ENCODE peak calls at places on chromosomes 16 and 17, in seven cellular contexts. Q is A172; C is choroid plexus epithelial cell; D is foreskin fibroblast; P is stimulated activated CD8-positive, alpha-beta memory T cell treated with anti-CD3 and anti-CD28 coated beads, Interleukin-15, amount 100 ng/mL, for 24 hours; N is HTR-8/SVneo; V is mesothelial cell of epicardium. X is an unnamed sample.

GRCh38 chr17:22517716-22518115 is 825.4 kb downstream of the KCNJ18 start:
- DNase-seq in N (no peak), V (no peak), C (no peak), D (no peak), Q (no peak), P (no peak), X (no peak)

GRCh38 chr16:55668337-55669281 is 12.8 kb downstream of the SLC6A2 start:
- DNase-seq in Q (peak; percentile 60), D (peak; percentile 24), N (no peak), P (no peak), V (no peak), C (no peak), X (no peak)

GRCh38 chr17:49194297-49194607 is 16.1 kb downstream of the GNGT2 start:
- DNase-seq in C (no peak), N (no peak), P (no peak), Q (no peak), V (no peak), D (no peak), X (no peak)

GRCh38 chr16:17204248-17205043 is 266.3 kb downstream of the XYLT1 start:
- DNase-seq in V (no peak), N (no peak), Q (no peak), C (no peak), P (no peak), D (no peak), X (no peak)

GRCh38 chr17:82933006-82933310 is 93.1 kb upstream of the ZNF750 start:
- DNase-seq in D (no peak), P (no peak), N (no peak), Q (no peak), V (peak; percentile 10), C (no peak), X (peak; percentile 22)

GRCh38 chr16:75446416-75446815 is 13.1 kb upstream of the CFDP1 start:
- DNase-seq in C (no peak), N (no peak), Q (no peak), V (no peak), P (no peak), D (no peak), X (no peak)

GRCh38 chr16:86925067-86925791 is 346.9 kb downstream of the FOXL1 start:
- DNase-seq in Q (peak; percentile 98), D (no peak), C (no peak), V (no peak), N (peak; percentile 91), P (no peak), X (no peak)

GRCh38 chr17:45150911-45151809 is 2.9 kb downstream of the HEXIM1 start:
- DNase-seq in D (peak; percentile 32), Q (no peak), N (no peak), P (no peak), C (no peak), V (no peak), X (no peak)

GRCh38 chr17:68290955-68291835 is at the start of the genes ARSG and SLC16A6:
- DNase-seq in P (peak; percentile 64), V (peak; percentile 54), C (peak; percentile 79), N (peak; percentile 74), D (peak; percentile 84), Q (peak; percentile 49), X (peak; percentile 90)

GRCh38 chr16:73126453-73126853 is 78.5 kb upstream of the ZFHX3 start:
- DNase-seq in P (no peak), C (peak; percentile 83), V (no peak), D (peak; percentile 92), Q (no peak), N (peak; percentile 29), X (no peak)

GRCh38 chr17:58352843-58353719 is 1.1 kb upstream of the SUPT4H1 start:
- DNase-seq in N (no peak), D (peak; percentile 52), P (no peak), V (no peak), C (peak; percentile 65), Q (peak; percentile 29), X (peak; percentile 58)

GRCh38 chr16:72501739-72502653 is 330.0 kb upstream of the PMFBP1 start:
- DNase-seq in D (peak; percentile 85), N (peak; percentile 59), V (peak; percentile 28), Q (peak; percentile 62), P (no peak), C (peak; percentile 89), X (peak; percentile 50)

GRCh38 chr16:66490774-66491715 is 58.9 kb downstream of the TK2 start:
- DNase-seq in C (no peak), V (no peak), Q (no peak), N (no peak), D (no peak), P (no peak), X (peak; percentile 28)

GRCh38 chr16:67555795-67556212 is 6.5 kb upstream of the CTCF start:
- DNase-seq in N (peak; percentile 30), P (no peak), D (peak; percentile 78), Q (peak; percentile 38), C (peak; percentile 67), V (no peak), X (no peak)

GRCh38 chr16:17194190-17194780 is 276.5 kb downstream of the XYLT1 start:
- DNase-seq in C (no peak), Q (no peak), D (peak; percentile 58), P (peak; percentile 48), V (no peak), N (no peak), X (peak; percentile 73)

GRCh38 chr17:29847118-29847517 is 82.9 kb downstream of the SSH2 start:
- DNase-seq in D (no peak), N (no peak), V (no peak), C (no peak), P (no peak), Q (no peak), X (no peak)

GRCh38 chr16:30136971-30137601 is 14.1 kb upstream of the MAPK3 start:
- DNase-seq in Q (no peak), D (no peak), C (no peak), V (no peak), P (no peak), N (no peak), X (no peak)

GRCh38 chr17:59093702-59094231 is 12.9 kb downstream of the TRIM37 start:
- DNase-seq in N (peak; percentile 91), C (peak; percentile 98), V (no peak), P (no peak), D (peak; percentile 93), Q (peak; percentile 93), X (no peak)

GRCh38 chr16:59252317-59252716 is 518.2 kb upstream of the GOT2 start:
- DNase-seq in P (no peak), Q (no peak), V (no peak), C (no peak), N (no peak), D (no peak), X (no peak)

GRCh38 chr16:4689091-4689671 is 4.2 kb upstream of the NUDT16L1 start:
- DNase-seq in Q (no peak), N (no peak), D (no peak), C (no peak), P (no peak), V (no peak), X (no peak)

GRCh38 chr17:57086069-57086930 is 1.3 kb downstream of the AKAP1 start:
- DNase-seq in N (peak; percentile 60), C (peak; percentile 38), Q (peak; percentile 30), V (no peak), D (peak; percentile 58), P (no peak), X (peak; percentile 52)

GRCh38 chr16:21937387-21937829 is 15.8 kb upstream of the UQCRC2 start:
- DNase-seq in Q (no peak), V (no peak), P (no peak), N (no peak), D (no peak), C (no peak), X (no peak)

GRCh38 chr16:57112403-57113041 is 20.1 kb downstream of the CPNE2 start:
- DNase-seq in N (no peak), V (no peak), C (no peak), Q (no peak), P (no peak), D (no peak), X (no peak)

GRCh38 chr16:7888421-7888820 is 555.8 kb downstream of the RBFOX1 start:
- DNase-seq in Q (no peak), C (no peak), V (no peak), N (no peak), P (no peak), D (no peak), X (no peak)

GRCh38 chr17:73491648-73492047 is 152.6 kb downstream of the SDK2 start:
- DNase-seq in Q (no peak), P (no peak), D (no peak), C (no peak), N (no peak), V (no peak), X (no peak)

GRCh38 chr17:11383157-11383556 is 142.1 kb downstream of the SHISA6 start:
- DNase-seq in D (no peak), C (no peak), V (no peak), N (no peak), P (no peak), Q (no peak), X (no peak)

GRCh38 chr17:71632328-71632727 is 488.5 kb upstream of the SOX9 start:
- DNase-seq in C (peak; percentile 36), P (no peak), N (no peak), D (peak; percentile 69), V (no peak), Q (peak; percentile 98), X (no peak)

GRCh38 chr16:55701442-55702319 is 45.9 kb downstream of the SLC6A2 start:
- DNase-seq in N (peak; percentile 15), C (peak; percentile 48), V (peak; percentile 43), P (no peak), D (peak; percentile 63), Q (peak; percentile 48), X (peak; percentile 57)

GRCh38 chr17:72591500-72592241 is 470.9 kb downstream of the SOX9 start:
- DNase-seq in P (no peak), D (peak; percentile 51), N (no peak), C (peak; percentile 46), Q (no peak), V (no peak), X (peak; percentile 32)

GRCh38 chr16:25089346-25089745 is 22.2 kb upstream of the LCMT1 start:
- DNase-seq in N (no peak), C (no peak), D (no peak), P (no peak), Q (no peak), V (no peak), X (no peak)

GRCh38 chr17:17999364-18000007 is 26.8 kb downstream of the DRC3 start:
- DNase-seq in C (peak; percentile 23), P (no peak), Q (no peak), N (no peak), V (no peak), D (peak; percentile 47), X (no peak)

GRCh38 chr17:75571885-75572215 is 15.8 kb upstream of the MYO15B start:
- DNase-seq in Q (no peak), C (no peak), N (no peak), V (no peak), P (no peak), D (no peak), X (no peak)

GRCh38 chr16:87829988-87830672 is 39.2 kb downstream of the SLC7A5 start:
- DNase-seq in V (no peak), C (no peak), Q (no peak), N (no peak), P (no peak), D (no peak), X (no peak)

GRCh38 chr17:61770752-61771533 is 92.4 kb downstream of the BRIP1 start:
- DNase-seq in N (no peak), D (peak; percentile 72), Q (peak; percentile 31), C (peak; percentile 63), P (no peak), V (no peak), X (no peak)

GRCh38 chr17:38922538-38923291 is 2.7 kb upstream of the LASP1NB start:
- DNase-seq in V (no peak), D (peak; percentile 78), N (peak; percentile 39), P (no peak), C (peak; percentile 88), Q (peak; percentile 69), X (no peak)

GRCh38 chr16:69848635-69849545 is 86.8 kb downstream of the WWP2 start:
- DNase-seq in C (peak; percentile 58), N (peak; percentile 23), P (no peak), D (peak; percentile 95), V (no peak), Q (peak; percentile 97), X (no peak)

GRCh38 chr17:55576237-55576998 is 65.2 kb upstream of the SMIM36 start:
- DNase-seq in D (peak; percentile 88), C (peak; percentile 88), Q (peak; percentile 78), V (no peak), P (no peak), N (peak; percentile 40), X (no peak)

GRCh38 chr17:4806420-4806769 is 557 bp upstream of the PLD2 start:
- DNase-seq in D (no peak), C (no peak), V (no peak), Q (no peak), N (no peak), P (no peak), X (no peak)